ENCODE peak calls at places on chromosomes 4 and X, in nine cellular contexts. I is left lung, X is WERI-Rb-1, Q is glutamatergic neuron, F is prostate gland, E is upper lobe of right lung, A is GM10248, V is BE2C, N is dorsolateral prefrontal cortex. R is an unnamed sample.

GRCh38 chrX:49041683-49042529 is 1.3 kb downstream of the TFE3 start:
- DNase-seq in E (no peak), F (no peak), X (peak), V (no peak), I (no peak), Q (no peak), A (no peak), N (no peak), R (no peak)

GRCh38 chr4:26482508-26483462 is 7.5 kb downstream of the CCKAR start:
- DNase-seq in E (no peak), N (no peak), Q (no peak), V (no peak), F (no peak), A (no peak), I (no peak), X (no peak), R (no peak)

GRCh38 chr4:109809657-109810056 is 5.9 kb upstream of the GAR1 start:
- DNase-seq in N (no peak), E (no peak), F (no peak), V (no peak), Q (no peak), X (no peak), I (no peak), A (no peak), R (no peak)

GRCh38 chr4:156594619-156595018 is 377.0 kb downstream of the PDGFC start:
- DNase-seq in X (peak), E (no peak), N (peak), F (peak), A (no peak), V (no peak), Q (no peak), I (peak), R (no peak)

GRCh38 chr4:58515206-58515605 is 1405.0 kb upstream of the IGFBP7 start:
- DNase-seq in N (no peak), V (no peak), E (no peak), X (peak), Q (no peak), A (no peak), F (no peak), I (no peak), R (no peak)

GRCh38 chr4:34258176-34258575 is 1986.1 kb downstream of the ARAP2 start:
- DNase-seq in E (no peak), A (no peak), X (no peak), V (no peak), N (no peak), I (no peak), Q (no peak), F (no peak), R (no peak)

GRCh38 chrX:56792270-56793111 is 63.4 kb downstream of the NBDY start:
- DNase-seq in A (no peak), E (peak), Q (no peak), F (no peak), V (no peak), X (no peak), N (no peak), I (peak), R (no peak)

GRCh38 chr4:151347490-151347889 is 22.1 kb upstream of the SH3D19 start:
- DNase-seq in V (no peak), I (no peak), X (no peak), A (no peak), N (no peak), E (no peak), Q (no peak), F (no peak), R (no peak)

GRCh38 chrX:38052096-38052495 is 45.7 kb downstream of the SYTL5 start:
- DNase-seq in V (no peak), N (no peak), I (no peak), Q (no peak), E (no peak), X (no peak), A (no peak), F (no peak), R (no peak)

GRCh38 chr4:127140306-127140705 is 492.5 kb upstream of the INTU start:
- DNase-seq in X (no peak), Q (no peak), F (no peak), A (no peak), I (no peak), N (no peak), E (no peak), V (no peak), R (no peak)

GRCh38 chr4:107629318-107629717 is 90.7 kb downstream of the PAPSS1 start:
- DNase-seq in A (no peak), F (no peak), E (no peak), X (no peak), Q (no peak), N (no peak), V (no peak), I (no peak), R (no peak)

GRCh38 chrX:39577976-39578962 is 519.5 kb downstream of the BCOR start:
- DNase-seq in N (no peak), F (no peak), X (no peak), Q (no peak), I (no peak), E (no peak), A (peak), V (no peak), R (no peak)

GRCh38 chr4:162163892-162164759 is at the start of gene FSTL5:
- DNase-seq in F (no peak), X (peak), E (peak), V (peak), I (peak), Q (peak), A (peak), N (peak), R (peak)

GRCh38 chrX:33726281-33727160 is 405.6 kb downstream of the FAM47A start:
- DNase-seq in A (no peak), F (no peak), V (no peak), N (no peak), X (no peak), E (no peak), Q (no peak), I (peak), R (peak)

GRCh38 chr4:38140643-38141203 is 180.5 kb downstream of the PTTG2 start:
- DNase-seq in F (no peak), E (no peak), Q (no peak), V (no peak), X (no peak), I (no peak), N (no peak), A (no peak), R (no peak)

GRCh38 chrX:2767631-2768455 is 16.0 kb downstream of the XG start:
- DNase-seq in Q (no peak), V (no peak), E (peak), N (no peak), F (no peak), I (peak), X (peak), A (no peak), R (no peak)

GRCh38 chr4:55947254-55947882 is 1.4 kb upstream of the CEP135 start:
- DNase-seq in X (no peak), A (peak), Q (no peak), N (no peak), I (no peak), E (no peak), V (no peak), F (no peak), R (no peak)

GRCh38 chr4:6943012-6943869 is 33.6 kb downstream of the TBC1D14 start:
- DNase-seq in I (no peak), F (no peak), X (no peak), V (peak), E (no peak), Q (no peak), N (no peak), A (no peak), R (no peak)

GRCh38 chr4:34182346-34182745 is 2062.0 kb downstream of the ARAP2 start:
- DNase-seq in X (no peak), F (no peak), V (no peak), N (no peak), I (no peak), Q (no peak), A (no peak), E (no peak), R (no peak)

GRCh38 chr4:151409470-151410313 is 716 bp downstream of the FHIP1A start:
- DNase-seq in F (peak), I (peak), X (no peak), N (no peak), V (peak), E (no peak), A (no peak), Q (no peak), R (no peak)

GRCh38 chr4:76579596-76580375 is 144.8 kb downstream of the SHROOM3 start:
- DNase-seq in V (peak), A (no peak), I (no peak), F (no peak), Q (no peak), N (no peak), X (no peak), E (no peak), R (no peak)

GRCh38 chrX:68684291-68684918 is 36.9 kb downstream of the STARD8 start:
- DNase-seq in X (no peak), Q (no peak), V (no peak), N (no peak), F (no peak), E (peak), I (peak), A (no peak), R (peak)

GRCh38 chr4:180377741-180378140 is 1865.5 kb upstream of the TENM3 start:
- DNase-seq in E (no peak), N (no peak), V (no peak), X (no peak), F (no peak), I (no peak), A (no peak), Q (no peak), R (no peak)

GRCh38 chr4:39961311-39961877 is 16.3 kb downstream of the PDS5A start:
- DNase-seq in V (no peak), F (no peak), E (peak), X (no peak), Q (no peak), N (no peak), I (no peak), A (no peak), R (no peak)

GRCh38 chr4:6986067-6986780 is 56.9 kb upstream of the TADA2B start:
- DNase-seq in I (peak), Q (peak), E (no peak), N (no peak), X (peak), V (peak), A (no peak), F (peak), R (no peak)

GRCh38 chrX:125205918-125206665 is 113.6 kb upstream of the TEX13C start:
- DNase-seq in E (no peak), N (no peak), I (no peak), V (no peak), X (no peak), A (no peak), F (no peak), Q (peak), R (peak)
- TF ChIP-seq CTCF in E (no peak), N (no peak), I (no peak), V (no peak), X (no peak), A (no peak), F (no peak), Q (no peak), R (peak)

GRCh38 chrX:77160301-77160700 is 286.9 kb upstream of the FGF16 start:
- DNase-seq in A (no peak), N (no peak), F (no peak), I (no peak), V (peak), Q (peak), E (peak), X (peak), R (no peak)
- TF ChIP-seq CTCF in A (peak), N (no peak), F (no peak), I (no peak), V (peak), Q (no peak), E (peak), X (peak), R (peak)

GRCh38 chr4:118865091-118865708 is 23.5 kb upstream of the SYNPO2 start:
- DNase-seq in E (no peak), V (peak), F (peak), I (peak), Q (no peak), X (peak), A (peak), N (no peak), R (peak)
- TF ChIP-seq CTCF in E (peak), V (peak), F (peak), I (peak), Q (peak), X (peak), A (peak), N (peak), R (peak)

GRCh38 chrX:112785323-112785722 is 55.3 kb downstream of the AMOT start:
- DNase-seq in A (no peak), Q (no peak), E (no peak), X (no peak), I (no peak), F (no peak), N (no peak), V (no peak), R (no peak)

GRCh38 chrX:112786076-112786475 is 54.6 kb downstream of the AMOT start:
- DNase-seq in Q (no peak), N (no peak), X (no peak), V (no peak), E (no peak), A (no peak), F (no peak), I (no peak), R (no peak)

GRCh38 chrX:112779139-112779538 is 61.5 kb downstream of the AMOT start:
- DNase-seq in X (no peak), I (no peak), A (no peak), F (no peak), Q (no peak), E (no peak), V (no peak), N (no peak), R (no peak)

GRCh38 chrX:112789931-112790330 is 50.7 kb downstream of the AMOT start:
- DNase-seq in Q (no peak), F (no peak), X (no peak), I (no peak), N (no peak), V (no peak), A (no peak), E (no peak), R (no peak)

DNA sequence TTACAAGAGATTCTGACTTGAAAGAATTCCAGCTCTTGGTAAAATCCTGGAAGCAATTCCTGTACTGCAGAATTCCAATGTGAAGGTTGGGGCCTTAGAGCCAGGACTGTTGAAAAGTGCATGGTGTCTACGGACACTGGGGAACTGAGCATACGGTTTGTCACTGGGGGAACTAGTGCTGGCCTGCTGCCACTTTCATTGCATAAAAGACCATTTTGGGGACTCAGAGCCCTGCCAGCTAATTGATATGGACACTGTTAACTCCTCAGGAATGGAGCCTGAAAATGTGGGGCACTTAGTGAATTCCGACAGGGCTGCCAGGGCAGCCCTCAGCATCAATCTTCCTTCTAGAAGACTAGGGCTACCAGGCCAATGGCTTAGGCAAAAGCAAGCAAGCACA is 55.9 kb downstream of the AMOT start:
- DNase-seq in E (no peak), N (no peak), X (no peak), A (no peak), Q (no peak), I (no peak), F (no peak), V (no peak), R (no peak)
- TF ChIP-seq CTCF in E (no peak), N (no peak), X (no peak), A (no peak), Q (no peak), I (no peak), F (no peak), V (no peak), R (no peak)

GRCh38 chr4:82814034-82814433 is 15.4 kb upstream of the SCD5 start:
- DNase-seq in N (no peak), E (no peak), V (no peak), A (no peak), X (no peak), F (no peak), I (no peak), Q (no peak), R (no peak)
- TF ChIP-seq CTCF in N (no peak), E (no peak), V (no peak), A (no peak), X (no peak), F (no peak), I (no peak), Q (no peak), R (no peak)

DNA sequence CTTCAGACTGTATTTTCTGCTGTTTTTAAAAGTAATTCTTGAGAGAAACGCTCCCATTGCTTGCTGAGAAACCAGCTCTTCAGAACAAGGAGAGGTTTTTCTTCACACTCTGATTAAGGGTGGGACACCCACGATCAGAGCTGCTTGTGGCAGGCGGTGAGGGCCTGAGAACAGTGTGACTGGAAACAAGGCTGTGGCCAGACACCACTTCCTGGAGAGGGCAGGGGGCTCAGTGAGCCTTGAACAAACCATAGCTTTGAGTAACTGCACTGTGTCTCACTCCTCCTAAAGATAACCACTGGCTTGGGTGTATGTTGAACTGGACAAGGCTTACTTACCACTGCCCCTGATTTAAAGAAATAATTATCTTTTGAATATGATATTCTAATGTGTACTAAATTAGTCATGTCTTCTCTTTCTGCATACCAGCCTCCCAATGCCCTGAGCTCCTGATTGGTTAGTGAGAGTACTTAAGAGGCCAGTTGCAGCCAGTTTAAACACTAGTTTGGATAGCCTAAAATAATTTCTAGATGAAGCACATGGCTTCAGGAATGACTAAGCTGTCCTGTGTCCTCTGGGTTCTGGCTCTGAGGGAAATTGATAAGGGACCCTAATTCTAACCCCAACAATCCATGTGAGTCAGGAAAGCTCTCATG is 3.7 kb upstream of the GPR82 start:
- DNase-seq in E (no peak), A (peak), Q (no peak), F (no peak), N (no peak), V (no peak), I (no peak), X (no peak), R (no peak)
- TF ChIP-seq CTCF in E (no peak), A (no peak), Q (no peak), F (no peak), N (no peak), V (no peak), I (no peak), X (no peak), R (no peak)

GRCh38 chrX:84221181-84221580 is 33.2 kb upstream of the RPS6KA6 start:
- DNase-seq in F (no peak), E (no peak), I (no peak), V (no peak), X (no peak), N (no peak), Q (no peak), A (no peak), R (no peak)
- TF ChIP-seq CTCF in F (no peak), E (no peak), I (no peak), V (no peak), X (no peak), N (no peak), Q (no peak), A (no peak), R (no peak)

DNA sequence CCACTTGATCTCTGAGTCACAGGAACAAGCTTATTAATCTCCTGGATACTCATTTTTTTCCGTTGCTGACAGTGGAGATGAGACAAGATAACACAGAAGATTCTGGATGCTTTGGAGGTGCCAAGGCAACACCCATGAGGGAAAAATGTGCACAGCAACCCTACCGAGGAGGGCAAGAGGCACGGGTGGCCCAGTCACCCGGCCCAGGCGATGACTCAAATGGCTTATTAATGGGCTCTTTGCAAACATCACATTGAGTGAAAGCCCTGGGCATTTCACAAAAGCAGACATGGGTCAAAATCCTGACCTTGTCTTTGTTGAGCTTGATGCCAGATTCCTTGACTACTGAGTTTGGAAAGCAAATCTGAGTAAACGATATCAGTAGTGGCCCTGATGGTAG is 315.1 kb downstream of the STK32B start:
- DNase-seq in N (no peak), F (no peak), I (no peak), X (no peak), A (no peak), E (no peak), V (no peak), Q (no peak), R (no peak)
- TF ChIP-seq CTCF in N (no peak), F (no peak), I (no peak), X (no peak), A (no peak), E (no peak), V (no peak), Q (no peak), R (no peak)

R was measured in neural crest cell.